ENCODE peak calls at places on chromosomes 4 and X, in eight cellular contexts. P is bronchial epithelial cell, B is glutamatergic neuron, N is type B pancreatic cell, A is GM13976, F is sigmoid colon, M is choroid plexus epithelial cell, I is upper lobe of left lung. E is an unnamed sample.

GRCh38 chr4:41546638-41547037 is 8.7 kb downstream of the LIMCH1 start:
- DNase-seq in P (no peak), B (no peak), N (no peak), A (no peak), F (no peak), M (no peak), I (no peak), E (no peak)

GRCh38 chr4:55409468-55410171 is 13.9 kb downstream of the TMEM165 start:
- DNase-seq in P (no peak), B (peak), N (no peak), A (peak), F (no peak), M (peak), I (no peak), E (no peak)

GRCh38 chrX:3191186-3191585 is 149.9 kb downstream of the ARSF start:
- DNase-seq in P (no peak), B (no peak), N (no peak), A (no peak), F (no peak), M (peak), I (no peak), E (no peak)

GRCh38 chr4:132809298-132810032 is 339.6 kb upstream of the PCDH10 start:
- DNase-seq in P (no peak), B (peak), N (no peak), A (no peak), F (no peak), M (no peak), I (no peak), E (no peak)

GRCh38 chr4:184462724-184463123 is 11.6 kb downstream of the IRF2 start:
- DNase-seq in P (no peak), B (no peak), N (no peak), A (no peak), F (no peak), M (no peak), I (no peak), E (no peak)

GRCh38 chr4:188168621-188169020 is 29.4 kb downstream of the TRIML1 start:
- DNase-seq in P (no peak), B (no peak), N (no peak), A (no peak), F (no peak), M (no peak), I (no peak), E (no peak)

GRCh38 chr4:81648576-81649272 is 177.0 kb upstream of the RASGEF1B start:
- DNase-seq in P (no peak), B (no peak), N (no peak), A (peak), F (no peak), M (peak), I (no peak), E (no peak)

GRCh38 chrX:110156167-110156754 is 153.3 kb downstream of the TMEM164 start:
- DNase-seq in P (no peak), B (no peak), N (no peak), A (no peak), F (no peak), M (peak), I (no peak), E (no peak)

GRCh38 chr4:20178902-20179576 is 72.7 kb upstream of the SLIT2 start:
- DNase-seq in P (no peak), B (no peak), N (no peak), A (no peak), F (no peak), M (no peak), I (no peak), E (no peak)

GRCh38 chr4:189377576-189377975 is 563.1 kb upstream of the FRG1 start:
- DNase-seq in P (no peak), B (no peak), N (no peak), A (no peak), F (no peak), M (no peak), I (no peak), E (no peak)

GRCh38 chr4:153623491-153623890 is 60.6 kb upstream of the TLR2 start:
- DNase-seq in P (no peak), B (no peak), N (no peak), A (no peak), F (no peak), M (no peak), I (no peak), E (no peak)

GRCh38 chrX:42276982-42277690 is 353.8 kb upstream of the CASK start:
- DNase-seq in P (no peak), B (no peak), N (no peak), A (no peak), F (no peak), M (no peak), I (no peak), E (no peak)

GRCh38 chr4:152021788-152022438 is 261.1 kb upstream of the GATB start:
- DNase-seq in P (no peak), B (no peak), N (no peak), A (no peak), F (peak), M (no peak), I (no peak), E (no peak)

GRCh38 chr4:124863039-124863545 is 150.6 kb upstream of the ANKRD50 start:
- DNase-seq in P (peak), B (no peak), N (no peak), A (no peak), F (no peak), M (no peak), I (no peak), E (no peak)

GRCh38 chr4:22515145-22515887 is 550 bp downstream of the ADGRA3 start:
- DNase-seq in P (peak), B (peak), N (peak), A (peak), F (peak), M (peak), I (peak), E (peak)

GRCh38 chr4:184891765-184892164 is 66.0 kb upstream of the ACSL1 start:
- DNase-seq in P (no peak), B (no peak), N (no peak), A (no peak), F (no peak), M (no peak), I (no peak), E (no peak)

GRCh38 chr4:4860381-4860802 is 927 bp downstream of the MSX1 start:
- DNase-seq in P (no peak), B (peak), N (no peak), A (no peak), F (no peak), M (no peak), I (no peak), E (no peak)

GRCh38 chr4:147940144-147940543 is 208.3 kb downstream of the ARHGAP10 start:
- DNase-seq in P (no peak), B (no peak), N (no peak), A (no peak), F (no peak), M (peak), I (no peak), E (no peak)

GRCh38 chr4:147942729-147943128 is 210.8 kb downstream of the ARHGAP10 start:
- DNase-seq in P (no peak), B (no peak), N (no peak), A (no peak), F (no peak), M (peak), I (no peak), E (no peak)

GRCh38 chr4:147944264-147944663 is 212.4 kb downstream of the ARHGAP10 start:
- DNase-seq in P (no peak), B (no peak), N (no peak), A (no peak), F (no peak), M (no peak), I (no peak), E (no peak)

GRCh38 chr4:147943159-147943638 is 211.3 kb downstream of the ARHGAP10 start:
- DNase-seq in P (no peak), B (no peak), N (no peak), A (peak), F (no peak), M (no peak), I (no peak), E (no peak)

GRCh38 chr4:147941373-147941772 is 209.5 kb downstream of the ARHGAP10 start:
- DNase-seq in P (no peak), B (no peak), N (no peak), A (no peak), F (no peak), M (no peak), I (no peak), E (no peak)
- TF ChIP-seq CTCF in P (no peak), B (no peak), N (no peak), A (no peak), F (no peak), M (no peak), I (no peak), E (no peak)

DNA sequence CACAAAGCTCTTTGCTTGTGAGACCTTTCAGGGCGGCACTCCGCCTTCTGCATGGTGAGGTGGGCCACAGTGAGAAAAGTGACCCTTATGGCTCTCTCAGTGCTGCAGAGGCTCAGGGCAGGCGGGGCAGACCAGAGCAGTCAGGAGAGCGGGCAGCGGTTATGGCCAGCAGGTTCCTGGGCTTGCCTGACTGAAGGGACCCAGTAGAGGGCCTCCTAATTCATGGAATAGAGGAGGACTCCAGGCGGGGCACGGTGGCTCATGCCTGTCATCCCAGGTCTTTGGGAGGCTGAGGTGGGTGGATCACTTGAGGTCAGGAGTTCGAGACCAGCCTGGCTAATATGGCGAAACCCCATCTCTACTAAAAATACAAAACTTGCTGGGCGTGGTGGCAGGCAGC is 91.4 kb downstream of the CLNK start:
- DNase-seq in P (no peak), B (no peak), N (no peak), A (no peak), F (no peak), M (peak), I (no peak), E (no peak)
- TF ChIP-seq CTCF in P (no peak), B (no peak), N (no peak), A (no peak), F (no peak), M (peak), I (no peak), E (no peak)

GRCh38 chrX:100696699-100697351 is 35.1 kb downstream of the SYTL4 start:
- DNase-seq in P (no peak), B (no peak), N (no peak), A (no peak), F (no peak), M (no peak), I (no peak), E (no peak)
- TF ChIP-seq CTCF in P (no peak), B (no peak), N (no peak), A (no peak), F (no peak), M (no peak), I (no peak), E (no peak)

GRCh38 chrX:16307950-16308349 is 140.7 kb downstream of the MAGEB17 start:
- DNase-seq in P (no peak), B (no peak), N (no peak), A (no peak), F (no peak), M (no peak), I (no peak), E (no peak)
- TF ChIP-seq CTCF in P (no peak), B (no peak), N (no peak), A (no peak), F (no peak), M (no peak), I (no peak), E (no peak)

GRCh38 chrX:101619336-101619735 is 1.5 kb upstream of the ARMCX6 start:
- DNase-seq in P (no peak), B (peak), N (no peak), A (no peak), F (no peak), M (peak), I (no peak), E (no peak)

GRCh38 chrX:101617211-101618191 is at the start of gene ARMCX6:
- DNase-seq in P (peak), B (peak), N (no peak), A (peak), F (peak), M (peak), I (peak), E (peak)
- TF ChIP-seq CTCF in P (peak), B (peak), N (peak), A (peak), F (no peak), M (peak), I (no peak), E (no peak)

E was measured in mesothelial cell of epicardium.